ENCODE peak calls at places on chromosomes 1 and 21, in nine cellular contexts. N is OCI-M1; X is activated CD4-positive, CD25-positive, alpha-beta regulatory T cell treated with anti-CD3 and anti-CD28 coated beads, Interleukin-2, amount 50 U/mL, for 16 hours; I is Caki2; R is heart left ventricle; Y is stimulated activated CD8-positive, alpha-beta memory T cell treated with anti-CD3 and anti-CD28 coated beads, Interleukin-2, amount 100 ng/mL, for 1 hour; E is stimulated activated CD4-positive, alpha-beta T cell treated with anti-CD3 and anti-CD28 coated beads, Interleukin-12 subunit alpha, Interleukin-12 subunit beta, amount 100 ng/mL, for 48 hours; T is T-helper 9 cell; D is hippocampal formation. H is an unnamed sample.

GRCh38 chr1:77961392-77961791 is 17.5 kb downstream of the FUBP1 start:
- DNase-seq in D (no peak), Y (no peak), R (no peak), T (no peak), E (no peak), I (no peak), N (no peak), X (no peak), H (no peak)

GRCh38 chr1:234617135-234617985 is 7.4 kb upstream of the IRF2BP2 start:
- DNase-seq in D (no peak), E (no peak), N (peak), X (no peak), I (no peak), R (no peak), Y (no peak), T (no peak), H (peak)

GRCh38 chr1:219387211-219387610 is 213.5 kb downstream of the LYPLAL1 start:
- DNase-seq in D (no peak), E (no peak), Y (no peak), X (no peak), I (no peak), N (no peak), R (no peak), T (no peak), H (no peak)

GRCh38 chr1:158686430-158687009 is at the start of gene SPTA1:
- DNase-seq in I (no peak), N (peak), R (no peak), D (no peak), E (no peak), T (no peak), Y (no peak), X (no peak), H (no peak)

GRCh38 chr1:158117854-158118691 is 62.6 kb upstream of the CD1D start:
- DNase-seq in I (no peak), X (no peak), Y (no peak), T (peak), E (no peak), N (peak), R (peak), D (peak), H (peak)

GRCh38 chr1:77347646-77348045 is 65.8 kb downstream of the AK5 start:
- DNase-seq in E (peak), D (no peak), X (no peak), I (peak), Y (no peak), T (no peak), N (peak), R (no peak), H (no peak)

GRCh38 chr1:74733616-74734484 is 898 bp downstream of the TYW3 start:
- DNase-seq in N (peak), E (no peak), T (no peak), I (peak), D (no peak), R (no peak), Y (no peak), X (no peak), H (no peak)

GRCh38 chr1:211652371-211652770 is 23.1 kb downstream of the NEK2 start:
- DNase-seq in I (no peak), E (no peak), N (no peak), T (no peak), Y (no peak), D (no peak), R (no peak), X (no peak), H (peak)

GRCh38 chr1:51948491-51948915 is 42.0 kb downstream of the RAB3B start:
- DNase-seq in I (no peak), E (no peak), D (no peak), T (no peak), X (no peak), Y (no peak), R (no peak), N (no peak), H (no peak)

GRCh38 chr1:21322681-21323016 is 32.4 kb upstream of the ECE1 start:
- DNase-seq in T (no peak), E (no peak), X (no peak), Y (no peak), D (no peak), I (no peak), N (no peak), R (no peak), H (no peak)

GRCh38 chr1:52365091-52365745 is 787 bp downstream of the CC2D1B start:
- DNase-seq in I (peak), T (no peak), Y (no peak), X (no peak), R (peak), N (peak), D (peak), E (peak), H (peak)

GRCh38 chr1:200524092-200524491 is 96.5 kb downstream of the KIF14 start:
- DNase-seq in X (no peak), I (peak), N (no peak), Y (no peak), T (no peak), E (no peak), R (no peak), D (no peak), H (no peak)

GRCh38 chr1:941588-942383 is 17.3 kb downstream of the NOC2L start:
- DNase-seq in R (peak), N (peak), I (peak), E (no peak), X (no peak), T (no peak), D (no peak), Y (no peak), H (peak)

GRCh38 chr21:29938968-29939858 is 583 bp downstream of the GRIK1 start:
- DNase-seq in D (peak), N (no peak), T (no peak), R (peak), I (no peak), E (no peak), Y (no peak), X (no peak), H (peak)

GRCh38 chr1:20063861-20064292 is 6.1 kb upstream of the PLA2G5 start:
- DNase-seq in I (no peak), Y (no peak), E (no peak), N (no peak), R (no peak), X (no peak), D (no peak), T (no peak), H (no peak)

GRCh38 chr21:42403611-42404231 is at the start of gene UBASH3A:
- DNase-seq in R (peak), X (no peak), D (no peak), Y (no peak), I (no peak), T (peak), N (peak), E (no peak), H (no peak)

GRCh38 chr1:243841507-243841906 is 8.5 kb downstream of the AKT3 start:
- DNase-seq in D (no peak), Y (no peak), E (no peak), R (no peak), I (peak), X (no peak), N (no peak), T (no peak), H (no peak)

GRCh38 chr1:247047260-247047659 is 31.4 kb downstream of the ZNF670 start:
- DNase-seq in I (no peak), E (no peak), Y (no peak), R (no peak), X (no peak), D (no peak), N (no peak), T (no peak), H (no peak)

GRCh38 chr1:76944942-76945341 is 77.7 kb downstream of the ST6GALNAC5 start:
- DNase-seq in R (no peak), Y (no peak), T (no peak), E (no peak), D (no peak), X (no peak), N (no peak), I (no peak), H (no peak)

GRCh38 chr1:107896946-107897345 is 68.0 kb downstream of the VAV3 start:
- DNase-seq in T (no peak), D (no peak), X (no peak), I (no peak), Y (no peak), E (no peak), R (no peak), N (no peak), H (no peak)

GRCh38 chr1:41240806-41241747 is 1.0 kb downstream of the SCMH1 start:
- DNase-seq in E (no peak), D (peak), Y (no peak), X (peak), T (peak), N (peak), R (peak), I (peak), H (peak)

GRCh38 chr1:247326601-247327135 is 5.0 kb downstream of the ZNF496 start:
- DNase-seq in X (no peak), I (no peak), R (no peak), D (no peak), E (no peak), N (no peak), Y (no peak), T (no peak), H (no peak)

GRCh38 chr1:211697356-211697755 is 21.9 kb upstream of the NEK2 start:
- DNase-seq in I (no peak), E (no peak), N (no peak), D (no peak), X (no peak), T (no peak), R (no peak), Y (no peak), H (no peak)

GRCh38 chr21:22900511-22900910 is 1902.3 kb downstream of the NCAM2 start:
- DNase-seq in Y (no peak), R (no peak), T (no peak), X (no peak), D (no peak), N (no peak), E (no peak), I (peak), H (no peak)

GRCh38 chr21:34184232-34184631 is 110.9 kb downstream of the MRPS6 start:
- DNase-seq in T (no peak), D (no peak), E (no peak), N (no peak), X (no peak), I (no peak), Y (no peak), R (no peak), H (no peak)

GRCh38 chr21:42424848-42425602 is 21.3 kb downstream of the UBASH3A start:
- DNase-seq in E (no peak), X (peak), N (no peak), T (peak), I (no peak), D (no peak), Y (peak), R (no peak), H (no peak)

GRCh38 chr1:155912056-155912536 is 947 bp upstream of the RIT1 start:
- DNase-seq in I (no peak), N (no peak), T (no peak), Y (no peak), X (no peak), E (no peak), D (no peak), R (no peak), H (no peak)

GRCh38 chr1:45172015-45172414 is 34.4 kb downstream of the ZSWIM5 start:
- DNase-seq in N (peak), R (no peak), T (no peak), I (peak), E (no peak), Y (no peak), D (no peak), X (no peak), H (peak)

GRCh38 chr1:20470174-20470573 is 15.8 kb downstream of the CAMK2N1 start:
- DNase-seq in R (no peak), T (no peak), Y (no peak), I (no peak), D (peak), N (no peak), E (no peak), X (no peak), H (no peak)

GRCh38 chr1:225464851-225465792 is 37.3 kb upstream of the LBR start:
- DNase-seq in D (no peak), E (no peak), R (no peak), Y (no peak), I (no peak), T (no peak), N (no peak), X (no peak), H (no peak)

GRCh38 chr1:206742702-206743383 is 27.7 kb upstream of the IL19 start:
- DNase-seq in N (no peak), R (no peak), X (no peak), T (no peak), I (no peak), E (no peak), Y (no peak), D (no peak), H (no peak)

GRCh38 chr1:42172394-42173133 is 8.0 kb upstream of the GUCA2A start:
- DNase-seq in X (no peak), I (no peak), T (no peak), Y (no peak), N (no peak), E (no peak), R (peak), D (no peak), H (peak)